ENCODE peak calls at places on chromosomes 6 and 20, in five cellular contexts. A, Y, G, N and R are unnamed samples.

GRCh38 chr20:10982692-10983091 is 308.9 kb upstream of the JAG1 start:
- DNase-seq in A (no peak), Y (no peak), N (no peak), G (no peak), R (no peak)

GRCh38 chr6:37990762-37991525 is 171.4 kb downstream of the ZFAND3 start:
- DNase-seq in Y (no peak), A (no peak), N (no peak), G (no peak), R (no peak)

GRCh38 chr20:12594410-12595130 is 414.2 kb upstream of the SPTLC3 start:
- DNase-seq in A (no peak), G (no peak), Y (no peak), N (no peak), R (peak)

GRCh38 chr6:110542311-110543024 is 66.1 kb upstream of the SLC22A16 start:
- DNase-seq in G (peak), N (no peak), A (no peak), Y (no peak), R (no peak)

GRCh38 chr20:64254571-64255360 is 782 bp upstream of the PCMTD2 start:
- DNase-seq in G (no peak), Y (no peak), A (no peak), N (no peak), R (no peak)

GRCh38 chr20:44137210-44137781 is 49.7 kb downstream of the JPH2 start:
- DNase-seq in Y (no peak), G (no peak), A (peak), N (no peak), R (no peak)

GRCh38 chr6:144119376-144119775 is 24.0 kb upstream of the SF3B5 start:
- DNase-seq in Y (no peak), A (no peak), G (no peak), N (no peak), R (no peak)

GRCh38 chr6:108526739-108527174 is 34.0 kb upstream of the FOXO3 start:
- DNase-seq in Y (no peak), N (no peak), G (no peak), A (no peak), R (no peak)

GRCh38 chr20:8718214-8718613 is 350.7 kb upstream of the PLCB4 start:
- DNase-seq in N (no peak), A (no peak), Y (no peak), G (no peak), R (no peak)

GRCh38 chr6:1901556-1901955 is 291.8 kb downstream of the FOXC1 start:
- DNase-seq in G (no peak), N (peak), Y (no peak), A (no peak), R (no peak)

GRCh38 chr6:80728340-80728739 is 621.9 kb downstream of the BCKDHB start:
- DNase-seq in A (no peak), G (no peak), Y (no peak), N (no peak), R (no peak)

GRCh38 chr20:35661908-35662307 is 2.8 kb downstream of the CPNE1 start:
- DNase-seq in A (no peak), G (no peak), Y (no peak), N (no peak), R (no peak)

GRCh38 chr6:16669227-16669626 is 92.0 kb downstream of the ATXN1 start:
- DNase-seq in N (peak), Y (no peak), A (no peak), G (no peak), R (peak)

GRCh38 chr6:14217728-14218637 is 100.4 kb downstream of the CD83 start:
- DNase-seq in G (no peak), Y (no peak), A (no peak), N (no peak), R (no peak)

GRCh38 chr6:88669475-88669874 is 293.9 kb downstream of the RNGTT start:
- DNase-seq in Y (no peak), N (no peak), A (no peak), G (no peak), R (no peak)

GRCh38 chr20:62716198-62716940 is 7.7 kb downstream of the NTSR1 start:
- DNase-seq in G (no peak), Y (peak), N (peak), A (no peak), R (no peak)

GRCh38 chr6:70669133-70669532 is 1.4 kb downstream of the SMAP1 start:
- DNase-seq in A (no peak), Y (no peak), G (no peak), N (no peak), R (no peak)

GRCh38 chr20:6169251-6169650 is 46.4 kb upstream of the FERMT1 start:
- DNase-seq in Y (no peak), A (no peak), N (no peak), G (no peak), R (no peak)

GRCh38 chr6:160309718-160310117 is 38.5 kb upstream of the SLC22A3 start:
- DNase-seq in G (no peak), N (no peak), Y (no peak), A (no peak), R (no peak)

GRCh38 chr6:127907960-127908640 is 7.2 kb upstream of the THEMIS start:
- DNase-seq in Y (no peak), N (peak), A (no peak), G (no peak), R (no peak)

GRCh38 chr20:8790442-8791074 is 278.3 kb upstream of the PLCB4 start:
- DNase-seq in A (no peak), N (peak), Y (no peak), G (no peak), R (peak)

GRCh38 chr6:73653571-73654424 is at the start of gene SLC17A5:
- DNase-seq in A (peak), Y (peak), G (peak), N (peak), R (peak)

GRCh38 chr20:32018269-32019155 is 8.3 kb downstream of the CCM2L start:
- DNase-seq in N (peak), G (no peak), Y (no peak), A (peak), R (peak)

GRCh38 chr20:32019563-32020463 is 9.6 kb downstream of the CCM2L start:
- DNase-seq in G (no peak), A (no peak), Y (no peak), N (no peak), R (no peak)

GRCh38 chr20:32017711-32018251 is 7.5 kb downstream of the CCM2L start:
- DNase-seq in A (peak), G (no peak), Y (no peak), N (peak), R (peak)

GRCh38 chr20:32021091-32021490 is 10.9 kb downstream of the CCM2L start:
- DNase-seq in G (no peak), N (no peak), A (no peak), Y (no peak), R (no peak)

GRCh38 chr20:32019156-32019510 is 8.9 kb downstream of the CCM2L start:
- DNase-seq in Y (no peak), A (no peak), G (no peak), N (no peak), R (peak)
- TF ChIP-seq CTCF in Y (no peak), A (no peak), G (no peak), N (no peak), R (peak)

GRCh38 chr20:59578602-59579403 is 25.5 kb upstream of the PHACTR3 start:
- DNase-seq in A (no peak), Y (no peak), G (no peak), N (no peak), R (no peak)

GRCh38 chr20:59576216-59576953 is 28.0 kb upstream of the PHACTR3 start:
- DNase-seq in A (no peak), Y (no peak), G (peak), N (no peak), R (no peak)

GRCh38 chr20:59577037-59577808 is 27.1 kb upstream of the PHACTR3 start:
- DNase-seq in A (no peak), N (no peak), Y (no peak), G (no peak), R (no peak)

GRCh38 chr20:59579404-59580207 is 24.7 kb upstream of the PHACTR3 start:
- DNase-seq in A (no peak), N (no peak), Y (no peak), G (no peak), R (no peak)

GRCh38 chr20:59577809-59578601 is 26.3 kb upstream of the PHACTR3 start:
- DNase-seq in G (no peak), N (no peak), Y (no peak), A (no peak), R (no peak)
- TF ChIP-seq CTCF in G (no peak), N (no peak), Y (no peak), A (no peak), R (no peak)

DNA sequence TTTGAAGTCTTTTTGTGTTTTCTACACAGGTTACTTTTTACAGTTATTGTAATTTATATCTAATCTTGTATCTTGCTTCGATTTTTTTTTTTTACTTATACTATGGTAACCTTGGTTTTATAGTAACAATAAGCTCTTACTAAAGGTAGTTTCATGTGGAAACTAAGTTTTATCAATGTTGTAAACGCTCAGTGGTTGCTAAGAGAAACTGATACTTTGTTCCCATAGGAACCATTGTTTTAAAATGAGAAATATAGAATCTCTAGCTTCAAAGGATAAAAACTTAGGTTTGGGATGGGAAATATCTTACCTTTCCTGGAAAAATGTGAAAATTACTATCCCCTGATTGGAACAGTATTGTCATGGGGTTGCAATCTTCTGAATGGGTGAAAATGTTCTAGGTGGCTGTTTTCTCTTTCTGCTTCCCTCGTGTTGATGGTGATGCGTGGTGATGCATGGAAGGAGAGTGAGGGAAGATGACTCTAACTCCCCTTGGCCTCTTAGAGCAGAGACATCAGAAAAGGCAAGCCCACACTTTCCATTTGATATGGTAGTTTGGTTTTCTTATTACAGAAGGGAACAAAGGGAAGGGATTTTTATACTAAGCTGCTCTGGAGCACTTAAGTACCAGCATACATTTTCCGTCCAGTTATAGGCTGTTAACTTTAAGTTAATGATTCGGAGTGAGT is 23.5 kb upstream of the BACH2 start:
- DNase-seq in N (peak), A (no peak), Y (no peak), G (no peak), R (no peak)
- TF ChIP-seq CTCF in N (no peak), A (no peak), Y (no peak), G (no peak), R (no peak)

GRCh38 chr6:163490826-163491577 is 76.5 kb downstream of the QKI start:
- DNase-seq in A (no peak), G (peak), N (peak), Y (no peak), R (peak)
- TF ChIP-seq CTCF in A (no peak), G (no peak), N (no peak), Y (no peak), R (no peak)

GRCh38 chr6:130143709-130144108 is 79.0 kb downstream of the SAMD3 start:
- DNase-seq in N (no peak), Y (no peak), G (no peak), A (no peak), R (no peak)

GRCh38 chr6:130150906-130151305 is 71.8 kb downstream of the SAMD3 start:
- DNase-seq in Y (no peak), N (no peak), A (no peak), G (no peak), R (no peak)

GRCh38 chr6:130152908-130153510 is 69.7 kb downstream of the SAMD3 start:
- DNase-seq in G (no peak), N (no peak), A (no peak), Y (no peak), R (no peak)

GRCh38 chr6:130147151-130147550 is 75.6 kb downstream of the SAMD3 start:
- DNase-seq in G (no peak), Y (no peak), A (no peak), N (no peak), R (no peak)

DNA sequence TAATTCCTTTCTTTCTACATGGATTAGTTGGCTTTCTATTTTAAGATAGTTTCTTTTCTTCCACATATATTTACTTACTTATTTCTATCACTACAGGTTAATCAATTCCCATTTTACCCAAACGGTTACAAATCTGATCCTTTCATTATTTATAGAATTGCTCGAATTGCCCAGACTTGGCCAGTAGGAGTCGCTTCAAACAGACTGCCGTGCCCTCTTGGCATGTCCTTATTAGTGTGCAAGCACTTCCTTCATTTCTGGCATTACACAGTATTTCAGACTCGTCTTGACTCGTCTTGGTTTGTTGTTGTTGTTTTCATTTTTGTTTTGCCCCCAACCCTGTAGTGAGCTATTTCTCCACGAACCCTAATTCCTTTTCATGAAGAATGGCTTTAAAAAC is 74.6 kb downstream of the SAMD3 start:
- DNase-seq in A (no peak), Y (no peak), N (peak), G (no peak), R (no peak)
- TF ChIP-seq CTCF in A (no peak), Y (peak), N (peak), G (no peak), R (no peak)